ENCODE peak calls at places on chromosomes 12 and 14, in five cellular contexts. V, G, D, R and I are unnamed samples.

GRCh38 chr14:29310757-29311156 is 544.2 kb downstream of the FOXG1 start:
- DNase-seq in V (no peak), G (no peak), D (no peak), R (no peak), I (no peak)

GRCh38 chr12:6377667-6377994 is 2.3 kb upstream of the SCNN1A start:
- DNase-seq in V (no peak), G (no peak), D (peak), R (no peak), I (no peak)

GRCh38 chr14:93114713-93115068 is 1.0 kb downstream of the ITPK1 start:
- DNase-seq in V (peak), G (no peak), D (peak), R (no peak), I (no peak)

GRCh38 chr14:35932659-35933159 is 106.6 kb downstream of the BRMS1L start:
- DNase-seq in V (peak), G (peak), D (no peak), R (peak), I (no peak)

GRCh38 chr14:35867280-35867629 is 41.1 kb downstream of the BRMS1L start:
- DNase-seq in V (no peak), G (no peak), D (no peak), R (no peak), I (no peak)

GRCh38 chr14:98731286-98731685 is 540.7 kb downstream of the BCL11B start:
- DNase-seq in V (no peak), G (no peak), D (no peak), R (no peak), I (no peak)

GRCh38 chr12:22687677-22688076 is 62.7 kb downstream of the ETNK1 start:
- DNase-seq in V (no peak), G (no peak), D (no peak), R (no peak), I (no peak)

GRCh38 chr14:90976076-90976475 is 84.4 kb downstream of the RPS6KA5 start:
- DNase-seq in V (no peak), G (no peak), D (no peak), R (no peak), I (no peak)

GRCh38 chr12:1936406-1937320 is 18.2 kb upstream of the CACNA2D4 start:
- DNase-seq in V (no peak), G (no peak), D (peak), R (no peak), I (peak)

GRCh38 chr12:27969901-27970390 is 2.6 kb downstream of the PTHLH start:
- DNase-seq in V (peak), G (no peak), D (peak), R (peak), I (peak)

GRCh38 chr12:53659609-53660008 is 16.3 kb downstream of the ATP5MC2 start:
- DNase-seq in V (no peak), G (no peak), D (no peak), R (no peak), I (no peak)

GRCh38 chr12:92431146-92431545 is 271.6 kb upstream of the PLEKHG7 start:
- DNase-seq in V (peak), G (peak), D (no peak), R (no peak), I (no peak)

GRCh38 chr14:61505815-61506809 is 184.7 kb downstream of the PRKCH start:
- DNase-seq in V (no peak), G (no peak), D (no peak), R (no peak), I (no peak)

GRCh38 chr14:68884031-68885030 is 91.5 kb upstream of the ZFP36L1 start:
- DNase-seq in V (no peak), G (no peak), D (peak), R (no peak), I (peak)

GRCh38 chr12:90974286-90974685 is 19.3 kb upstream of the CCER1 start:
- DNase-seq in V (no peak), G (no peak), D (no peak), R (no peak), I (no peak)

GRCh38 chr12:63302941-63303536 is 152.0 kb upstream of the AVPR1A start:
- DNase-seq in V (no peak), G (no peak), D (no peak), R (no peak), I (no peak)